ENCODE peak calls at places on chromosomes 3 and 15, in five cellular contexts. One of them, this sample, is unnamed. For H3K27me3, the result is how much of the 10 kb centered on the place peaks cover.

GRCh38 chr3:177836671-177837070 is 639.4 kb upstream of the TBL1XR1 start:
- DNase-seq in adrenal gland: no peak
- DNase-seq in heart left ventricle: no peak
- DNase-seq in fibroblast of lung: peak
- DNase-seq in breast epithelium: no peak
- DNase-seq in this sample: no peak

GRCh38 chr3:41259449-41260062 is 60.3 kb downstream of the CTNNB1 start:
- DNase-seq in adrenal gland: no peak
- DNase-seq in breast epithelium: no peak
- DNase-seq in heart left ventricle: no peak
- DNase-seq in fibroblast of lung: no peak
- DNase-seq in this sample: no peak

GRCh38 chr15:41849204-41849603 is 10.6 kb downstream of the PLA2G4B start:
- DNase-seq in heart left ventricle: no peak
- DNase-seq in fibroblast of lung: no peak
- DNase-seq in adrenal gland: no peak
- DNase-seq in breast epithelium: no peak
- DNase-seq in this sample: no peak

GRCh38 chr3:194140520-194141414 is 4.8 kb downstream of the HES1 start:
- DNase-seq in fibroblast of lung: no peak
- DNase-seq in adrenal gland: peak
- DNase-seq in heart left ventricle: peak
- DNase-seq in breast epithelium: no peak
- DNase-seq in this sample: no peak

GRCh38 chr3:197889204-197889930 is 60.6 kb upstream of the RPL35A start:
- DNase-seq in fibroblast of lung: no peak
- DNase-seq in adrenal gland: no peak
- DNase-seq in heart left ventricle: no peak
- DNase-seq in breast epithelium: no peak
- DNase-seq in this sample: no peak

GRCh38 chr3:128788268-128788869 is 62.4 kb downstream of the RAB7A start:
- DNase-seq in fibroblast of lung: no peak
- DNase-seq in breast epithelium: no peak
- DNase-seq in heart left ventricle: no peak
- DNase-seq in adrenal gland: no peak
- DNase-seq in this sample: no peak

GRCh38 chr3:139520028-139520737 is 19.4 kb downstream of the RBP1 start:
- DNase-seq in fibroblast of lung: peak
- DNase-seq in adrenal gland: no peak
- DNase-seq in heart left ventricle: no peak
- DNase-seq in breast epithelium: no peak
- DNase-seq in this sample: no peak

GRCh38 chr3:101903426-101903825 is 54.1 kb downstream of the NFKBIZ start:
- DNase-seq in fibroblast of lung: peak
- DNase-seq in breast epithelium: no peak
- DNase-seq in heart left ventricle: no peak
- DNase-seq in adrenal gland: no peak
- DNase-seq in this sample: no peak

GRCh38 chr3:182809523-182809922 is 16.2 kb downstream of the ATP11B start:
- DNase-seq in breast epithelium: no peak
- DNase-seq in heart left ventricle: no peak
- DNase-seq in adrenal gland: no peak
- DNase-seq in fibroblast of lung: no peak
- DNase-seq in this sample: no peak

GRCh38 chr3:169657351-169658124 is 6.0 kb downstream of the MECOM start:
- DNase-seq in fibroblast of lung: peak
- DNase-seq in adrenal gland: no peak
- DNase-seq in heart left ventricle: no peak
- DNase-seq in breast epithelium: no peak
- DNase-seq in this sample: no peak

GRCh38 chr3:169659858-169660614 is 3.5 kb downstream of the MECOM start:
- DNase-seq in heart left ventricle: no peak
- DNase-seq in adrenal gland: no peak
- DNase-seq in breast epithelium: no peak
- DNase-seq in fibroblast of lung: no peak
- DNase-seq in this sample: no peak

GRCh38 chr3:169660709-169661566 is 2.6 kb downstream of the MECOM start:
- DNase-seq in breast epithelium: no peak
- DNase-seq in adrenal gland: no peak
- DNase-seq in fibroblast of lung: peak
- DNase-seq in heart left ventricle: peak
- DNase-seq in this sample: no peak

GRCh38 chr3:169659096-169659521 is 4.4 kb downstream of the MECOM start:
- DNase-seq in breast epithelium: no peak
- DNase-seq in fibroblast of lung: peak
- DNase-seq in heart left ventricle: peak
- DNase-seq in adrenal gland: no peak
- DNase-seq in this sample: no peak

GRCh38 chr3:169658311-169658931 is 5.1 kb downstream of the MECOM start:
- DNase-seq in heart left ventricle: peak
- DNase-seq in breast epithelium: no peak
- DNase-seq in fibroblast of lung: peak
- DNase-seq in adrenal gland: no peak
- DNase-seq in this sample: no peak
- H3K4me3 ChIP-seq in heart left ventricle: peak
- H3K4me3 ChIP-seq in breast epithelium: no peak
- H3K4me3 ChIP-seq in fibroblast of lung: peak
- H3K4me3 ChIP-seq in adrenal gland: no peak
- H3K4me3 ChIP-seq in this sample: no peak

DNA sequence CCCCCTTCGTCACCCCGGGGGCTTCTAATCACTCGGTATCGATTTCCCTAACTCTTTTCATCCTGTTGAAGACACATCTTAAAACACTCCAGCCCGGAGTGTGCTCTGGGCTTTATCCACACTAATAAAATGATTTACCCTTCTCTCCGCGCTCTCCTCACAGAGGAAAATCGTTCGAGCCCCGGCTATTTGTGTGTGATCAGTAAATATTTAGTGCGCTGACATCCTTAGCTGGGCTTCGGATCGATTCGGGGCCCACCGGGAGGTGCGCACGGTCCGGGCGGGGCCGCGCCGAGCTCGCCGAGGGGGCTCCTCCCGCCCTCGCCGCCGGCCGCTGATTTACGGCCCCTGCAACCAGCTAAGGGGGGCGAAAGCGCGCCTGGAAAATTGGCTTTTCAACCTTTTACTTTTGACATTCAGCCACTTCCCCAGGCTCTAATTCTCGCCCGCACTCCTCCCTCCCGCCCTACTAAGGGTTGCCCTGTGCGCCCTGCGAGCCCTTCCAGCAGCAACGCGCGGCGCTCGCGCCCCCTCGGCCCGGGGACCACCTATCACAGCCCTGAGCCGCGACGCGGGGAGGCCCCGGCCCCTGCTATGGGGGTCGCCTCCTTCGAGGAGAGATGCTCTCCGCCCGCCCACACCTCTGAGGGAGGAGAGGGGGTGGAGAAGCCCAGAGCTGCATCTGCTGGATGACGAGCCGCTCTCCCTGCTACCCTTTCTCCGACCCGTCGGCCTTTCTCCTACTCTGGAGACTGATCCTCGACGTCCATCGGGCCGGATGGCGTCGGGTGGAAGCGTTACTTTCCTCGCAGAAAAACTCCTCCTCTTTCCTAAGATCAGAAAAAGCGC is 7.9 kb upstream of the NR2F2 start:
- DNase-seq in adrenal gland: peak
- DNase-seq in heart left ventricle: peak
- DNase-seq in breast epithelium: no peak
- DNase-seq in fibroblast of lung: peak
- DNase-seq in this sample: no peak
- H3K27me3 ChIP-seq in adrenal gland: under half
- H3K27me3 ChIP-seq in heart left ventricle: half or more
- H3K27me3 ChIP-seq in breast epithelium: under half
- H3K27me3 ChIP-seq in fibroblast of lung: under half
- H3K27me3 ChIP-seq in this sample: half or more

DNA sequence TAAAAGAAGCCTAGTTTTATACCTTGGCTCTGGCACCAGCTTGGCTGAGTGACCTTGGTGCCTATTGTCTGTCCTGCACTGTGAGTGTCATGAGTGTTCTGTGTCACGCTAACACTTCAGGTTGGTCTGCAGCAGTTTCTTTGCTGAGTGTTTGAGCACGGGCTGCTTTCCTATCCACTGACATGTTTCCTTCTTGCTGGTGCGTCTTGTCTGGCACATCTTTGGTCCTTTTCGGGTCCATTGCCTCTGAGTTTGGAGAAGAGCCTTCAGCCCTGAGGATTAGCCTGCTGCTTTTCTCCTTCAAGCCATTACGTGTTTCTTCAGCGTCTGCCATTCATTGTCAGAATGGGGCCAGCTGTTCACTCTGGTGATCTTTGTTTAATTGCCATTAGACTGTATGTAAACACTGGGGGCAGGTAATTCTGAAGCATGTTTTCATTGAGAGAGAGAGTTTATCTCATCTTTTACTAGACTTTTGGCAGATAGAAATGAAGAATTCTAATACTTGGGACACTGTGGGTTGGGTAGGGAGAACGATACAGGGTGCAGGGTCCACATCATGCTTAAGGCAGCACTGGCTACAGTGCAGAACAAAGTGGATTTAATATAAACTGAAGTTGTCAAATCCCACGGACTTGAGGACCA is 55.5 kb downstream of the LRRC28 start:
- DNase-seq in fibroblast of lung: peak
- DNase-seq in heart left ventricle: peak
- DNase-seq in breast epithelium: no peak
- DNase-seq in adrenal gland: peak
- DNase-seq in this sample: no peak
- H3K27ac ChIP-seq in fibroblast of lung: no peak
- H3K27ac ChIP-seq in heart left ventricle: peak
- H3K27ac ChIP-seq in breast epithelium: peak
- H3K27ac ChIP-seq in adrenal gland: no peak
- H3K27ac ChIP-seq in this sample: no peak

DNA sequence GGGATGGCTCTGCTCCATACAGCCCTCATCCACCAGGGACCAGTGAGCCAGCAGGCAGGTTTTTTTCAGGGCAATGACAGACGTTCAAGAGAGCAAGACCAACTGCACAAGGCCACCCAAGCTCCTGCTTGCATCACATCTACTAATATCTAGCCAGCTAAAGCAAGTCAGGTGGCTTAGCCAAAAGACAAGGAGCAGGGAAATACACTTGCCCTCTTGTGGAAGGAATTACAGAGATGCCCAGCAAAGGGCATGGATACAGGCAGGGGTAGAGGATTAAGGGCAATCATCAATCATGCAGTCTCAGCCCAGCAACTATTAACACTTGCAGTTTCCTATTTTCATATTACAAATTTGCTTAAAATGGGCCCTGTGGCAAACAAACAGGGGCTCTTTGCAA is 81.5 kb upstream of the NTRK3 start:
- DNase-seq in adrenal gland: no peak
- DNase-seq in heart left ventricle: no peak
- DNase-seq in breast epithelium: no peak
- DNase-seq in fibroblast of lung: no peak
- DNase-seq in this sample: no peak
- H3K4me3 ChIP-seq in adrenal gland: no peak
- H3K4me3 ChIP-seq in heart left ventricle: no peak
- H3K4me3 ChIP-seq in breast epithelium: no peak
- H3K4me3 ChIP-seq in fibroblast of lung: no peak
- H3K4me3 ChIP-seq in this sample: no peak

This sample was measured in dorsolateral prefrontal cortex.